ENCODE peak calls at places on chromosomes 13 and 19, in eight cellular contexts. E is left ventricle myocardium inferior, F is BJ, O is psoas muscle, R is choroid plexus epithelial cell, Q is AG10803, W is adrenal gland, J is thyroid gland. M is an unnamed sample.
A peak's percentile ranks its signal among the peaks of the same experiment; 100 is the strongest.

GRCh38 chr13:110017379-110017778 is 231.0 kb upstream of the IRS2 start:
- DNase-seq in R (peak; percentile 84), E (no peak), O (no peak), W (no peak), J (no peak), F (peak; percentile 80), Q (peak; percentile 92), M (peak; percentile 89)

GRCh38 chr13:40996433-40997095 is 22.6 kb downstream of the ELF1 start:
- DNase-seq in E (no peak), W (no peak), F (no peak), Q (no peak), R (no peak), O (no peak), J (no peak), M (no peak)

GRCh38 chr13:40220299-40220935 is 446.0 kb downstream of the FOXO1 start:
- DNase-seq in W (no peak), Q (peak; percentile 16), E (no peak), F (no peak), J (no peak), R (peak; percentile 96), O (no peak), M (no peak)

GRCh38 chr19:47124937-47125668 is 5.5 kb upstream of the SAE1 start:
- DNase-seq in O (no peak), W (no peak), E (no peak), R (peak; percentile 86), J (no peak), F (no peak), Q (peak; percentile 76), M (peak; percentile 88)

GRCh38 chr19:1104452-1105216 is 840 bp downstream of the GPX4 start:
- DNase-seq in Q (peak; percentile 59), E (peak; percentile 80), F (no peak), J (peak; percentile 80), W (peak; percentile 84), O (peak; percentile 91), R (peak; percentile 75), M (peak; percentile 72)

GRCh38 chr19:45217957-45218334 is 27.3 kb downstream of the EXOC3L2 start:
- DNase-seq in O (no peak), R (no peak), E (no peak), J (no peak), Q (no peak), W (no peak), F (no peak), M (no peak)

GRCh38 chr13:109156181-109156935 is 526.9 kb downstream of the MYO16 start:
- DNase-seq in J (peak; percentile 17), W (no peak), E (peak; percentile 37), O (no peak), R (peak; percentile 86), F (peak; percentile 51), Q (peak; percentile 91), M (peak; percentile 92)

GRCh38 chr19:57754091-57754673 is 7.6 kb downstream of the ZNF776 start:
- DNase-seq in F (no peak), W (no peak), Q (no peak), O (no peak), E (no peak), J (no peak), R (no peak), M (no peak)

GRCh38 chr13:110644892-110645521 is 29.7 kb downstream of the NAXD start:
- DNase-seq in W (peak; percentile 87), Q (peak; percentile 74), O (peak; percentile 83), E (peak; percentile 65), R (peak; percentile 82), J (peak; percentile 78), F (no peak), M (peak; percentile 54)

GRCh38 chr19:33302974-33303790 is 848 bp upstream of the CEBPA start:
- DNase-seq in F (no peak), O (peak; percentile 82), R (peak; percentile 65), Q (peak; percentile 47), E (peak; percentile 57), J (peak; percentile 74), W (peak; percentile 30), M (peak; percentile 57)

GRCh38 chr13:97133955-97134354 is 88.2 kb upstream of the MBNL2 start:
- DNase-seq in W (no peak), O (no peak), F (no peak), R (no peak), E (no peak), J (no peak), Q (no peak), M (no peak)

GRCh38 chr19:32189956-32190706 is 155.3 kb upstream of the ZNF507 start:
- DNase-seq in J (no peak), O (no peak), Q (no peak), R (no peak), W (no peak), E (no peak), F (no peak), M (no peak)

GRCh38 chr13:47843005-47843404 is 158.1 kb downstream of the SUCLA2 start:
- DNase-seq in W (no peak), R (no peak), F (no peak), Q (no peak), J (no peak), O (no peak), E (no peak), M (no peak)

GRCh38 chr13:98480915-98481510 is 95.9 kb downstream of the STK24 start:
- DNase-seq in O (no peak), Q (peak; percentile 25), R (peak; percentile 77), F (no peak), E (peak; percentile 60), J (no peak), W (no peak), M (no peak)

GRCh38 chr13:52851153-52851962 is 2.9 kb upstream of the PCDH8 start:
- DNase-seq in F (no peak), R (peak; percentile 13), Q (peak; percentile 9), E (peak; percentile 26), O (no peak), W (peak; percentile 27), J (peak; percentile 67), M (peak; percentile 15)

GRCh38 chr13:32905864-32906180 is 110.4 kb upstream of the KL start:
- DNase-seq in Q (peak; percentile 32), J (no peak), W (no peak), O (no peak), E (no peak), F (no peak), R (peak; percentile 68), M (peak; percentile 64)

GRCh38 chr13:34886476-34886875 is 55.6 kb upstream of the NBEA start:
- DNase-seq in R (no peak), Q (no peak), E (no peak), W (no peak), O (no peak), F (no peak), J (no peak), M (no peak)

GRCh38 chr19:33496016-33496415 is 25.6 kb downstream of the PEPD start:
- DNase-seq in E (no peak), W (no peak), R (no peak), J (no peak), Q (no peak), O (no peak), F (no peak), M (no peak)

GRCh38 chr13:106029901-106030300 is 505.6 kb downstream of the EFNB2 start:
- DNase-seq in Q (no peak), E (no peak), J (no peak), W (no peak), O (no peak), F (no peak), R (no peak), M (no peak)

DNA sequence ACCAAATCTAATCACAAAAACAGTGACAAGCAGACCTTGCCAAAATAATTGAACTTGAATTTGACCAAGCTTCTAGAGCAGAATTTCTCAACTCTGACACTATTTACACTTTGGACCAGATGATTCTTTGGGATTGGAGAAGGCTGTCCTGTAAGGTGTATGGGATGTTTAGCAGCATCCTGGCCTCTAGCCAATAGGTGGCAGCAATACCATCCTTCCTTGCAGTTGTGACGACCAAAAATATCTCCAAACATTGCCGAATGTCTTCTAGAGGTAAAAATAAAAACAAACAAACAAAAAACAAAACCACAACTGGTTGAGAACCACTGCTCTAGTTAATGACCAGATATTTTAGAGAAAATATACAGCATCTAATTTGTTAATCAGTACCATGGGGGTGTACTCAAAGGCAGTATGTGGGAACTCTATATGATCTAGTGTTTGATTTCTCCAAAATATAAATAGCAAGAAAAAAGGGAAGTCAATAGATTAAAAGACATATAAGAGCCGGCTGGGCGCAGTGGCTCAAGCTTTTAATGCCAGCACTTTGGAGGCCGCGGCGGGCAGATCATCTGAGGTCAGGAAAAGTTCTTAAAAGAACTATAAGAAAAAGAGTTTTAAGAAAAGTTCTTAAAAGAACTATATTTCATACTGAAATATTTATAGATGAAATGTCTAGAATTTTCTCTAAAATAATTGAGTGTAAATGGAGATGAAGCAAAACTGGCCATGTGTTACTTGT is 60.9 kb upstream of the ZNF527 start:
- DNase-seq in W (no peak), J (no peak), E (no peak), Q (no peak), R (no peak), F (no peak), O (no peak), M (no peak)
- H3K4me3 ChIP-seq in W (no peak overlapping the region), J (no peak overlapping the region), E (no peak overlapping the region), Q (no peak overlapping the region), R (no peak overlapping the region), F (no peak overlapping the region), O (no peak overlapping the region), M (no peak overlapping the region)

GRCh38 chr13:104483631-104484030 is 1417.4 kb upstream of the SLC10A2 start:
- DNase-seq in W (no peak), R (no peak), J (no peak), O (no peak), F (no peak), Q (no peak), E (no peak), M (no peak)

GRCh38 chr13:104491951-104492350 is 1425.7 kb upstream of the SLC10A2 start:
- DNase-seq in E (no peak), R (no peak), W (no peak), F (no peak), O (no peak), J (no peak), Q (no peak), M (no peak)

GRCh38 chr13:104485571-104485970 is 1419.4 kb upstream of the SLC10A2 start:
- DNase-seq in J (no peak), O (no peak), W (no peak), Q (no peak), E (no peak), R (peak; percentile 30), F (no peak), M (no peak)

DNA sequence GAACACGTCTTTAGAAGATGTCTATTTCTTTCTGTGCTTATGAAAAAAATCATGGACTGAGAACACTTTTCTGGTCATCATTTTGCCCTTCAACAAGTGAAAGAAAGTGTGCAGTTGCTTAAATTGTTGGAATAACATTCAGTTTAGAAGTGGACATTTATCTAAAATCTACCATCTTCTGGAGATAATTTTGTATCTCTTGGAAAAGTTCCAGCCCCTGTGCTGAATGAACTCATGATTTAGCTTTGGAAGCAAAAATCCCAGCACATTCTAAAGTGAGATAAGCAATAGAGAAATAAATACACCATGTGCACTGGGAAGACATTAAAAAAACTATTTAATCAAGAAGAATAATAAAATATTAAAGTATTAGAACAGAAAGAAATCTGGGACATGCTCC is 1420.8 kb upstream of the SLC10A2 start:
- DNase-seq in E (no peak), Q (no peak), R (peak; percentile 83), W (no peak), O (no peak), F (no peak), J (no peak), M (no peak)
- TF ChIP-seq CTCF in E (no peak), Q (no peak), R (no peak), W (no peak), O (no peak), F (no peak), J (no peak), M (no peak)

GRCh38 chr13:114027046-114027760 is 53.3 kb upstream of the C13orf46 start:
- DNase-seq in O (peak; percentile 84), J (no peak), Q (peak; percentile 53), W (peak; percentile 35), R (peak; percentile 53), E (peak; percentile 66), F (no peak), M (peak; percentile 43)
- H3K4me3 ChIP-seq in O (no peak overlapping the region), J (no peak overlapping the region), Q (peak overlapping the region; percentile 2), W (no peak overlapping the region), R (no peak overlapping the region), E (peak overlapping the region; percentile 2), F (no peak overlapping the region), M (no peak overlapping the region)

GRCh38 chr13:76720827-76721226 is 165.4 kb downstream of the KCTD12 start:
- DNase-seq in J (no peak), E (no peak), Q (no peak), O (no peak), R (no peak), W (no peak), F (no peak), M (no peak)
- TF ChIP-seq CTCF in J (no peak), E (no peak), Q (no peak), O (no peak), R (no peak), W (no peak), F (no peak), M (no peak)